ENCODE peak calls at places on chromosome 11, in six cellular contexts. A is A549; N is CD8-positive, alpha-beta memory T cell; O is ovary; P is heart right ventricle; T is lower lobe of right lung. S is an unnamed sample.

GRCh38 chr11:27902981-27903624 is 202.8 kb upstream of the BDNF start:
- DNase-seq in P (no peak), N (no peak), O (no peak), A (no peak), T (no peak), S (no peak)

GRCh38 chr11:95968585-95968984 is 44.7 kb upstream of the MTMR2 start:
- DNase-seq in A (no peak), O (no peak), P (no peak), N (no peak), T (no peak), S (no peak)

GRCh38 chr11:120563698-120564572 is 52.4 kb downstream of the GRIK4 start:
- DNase-seq in O (peak), T (no peak), N (no peak), P (peak), A (no peak), S (peak)

GRCh38 chr11:19511413-19512183 is 201.0 kb upstream of the NAV2 start:
- DNase-seq in N (no peak), T (peak), O (no peak), P (peak), A (no peak), S (peak)

GRCh38 chr11:3880724-3881123 is 25.3 kb downstream of the STIM1 start:
- DNase-seq in O (no peak), P (no peak), T (no peak), N (no peak), A (no peak), S (no peak)

GRCh38 chr11:61777234-61778090 is 14.9 kb downstream of the TMEM258 start:
- DNase-seq in P (peak), T (no peak), O (peak), N (peak), A (no peak), S (peak)

GRCh38 chr11:22728600-22729394 is 62.4 kb downstream of the GAS2 start:
- DNase-seq in T (no peak), O (no peak), A (no peak), N (no peak), P (no peak), S (no peak)

GRCh38 chr11:84273541-84273940 is 987.4 kb upstream of the CCDC90B start:
- DNase-seq in N (no peak), P (no peak), A (no peak), O (no peak), T (no peak), S (no peak)

GRCh38 chr11:14018441-14018840 is 55.9 kb downstream of the SPON1 start:
- DNase-seq in P (no peak), T (no peak), A (no peak), N (no peak), O (no peak), S (no peak)

GRCh38 chr11:8656291-8656690 is 26.2 kb downstream of the TRIM66 start:
- DNase-seq in P (no peak), O (no peak), T (no peak), N (no peak), A (no peak), S (no peak)

GRCh38 chr11:17720796-17721171 is 1.4 kb downstream of the MYOD1 start:
- DNase-seq in O (no peak), T (no peak), N (no peak), A (no peak), P (no peak), S (no peak)

GRCh38 chr11:46315033-46315738 is 32.1 kb upstream of the DGKZ start:
- DNase-seq in A (peak), P (peak), N (peak), T (no peak), O (peak), S (peak)

GRCh38 chr11:12249590-12250260 is 127.6 kb upstream of the PARVA start:
- DNase-seq in A (no peak), T (no peak), N (no peak), P (no peak), O (peak), S (no peak)

DNA sequence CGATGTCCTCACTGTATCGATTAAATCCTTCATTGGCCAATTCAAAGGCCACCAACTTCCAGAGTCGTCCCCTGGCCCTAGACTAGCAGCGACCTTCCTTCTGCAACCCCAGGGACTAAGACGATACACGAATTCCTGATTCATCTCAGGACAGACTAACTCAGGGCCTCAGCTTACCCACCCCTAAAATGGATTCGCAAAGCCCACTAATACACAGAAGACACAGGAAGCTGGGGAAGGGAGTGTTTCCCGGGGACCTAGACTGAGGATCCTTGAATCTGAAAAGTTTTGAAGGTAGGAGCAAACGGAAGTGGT is 509 bp downstream of the LAMTOR1 start:
- DNase-seq in P (no peak), A (no peak), O (no peak), T (no peak), N (no peak), S (no peak)
- H3K27ac ChIP-seq in P (peak), A (peak), O (peak), T (peak), N (peak), S (peak)

GRCh38 chr11:103586756-103587155 is 449.7 kb upstream of the DDI1 start:
- DNase-seq in N (no peak), P (no peak), O (no peak), A (no peak), T (no peak), S (no peak)
- H3K27ac ChIP-seq in N (no peak), P (no peak), O (no peak), A (no peak), T (no peak), S (no peak)

GRCh38 chr11:10317776-10318526 is 13.1 kb downstream of the ADM start:
- DNase-seq in A (no peak), T (no peak), O (no peak), N (no peak), P (no peak), S (no peak)

GRCh38 chr11:10319691-10320090 is 14.8 kb downstream of the ADM start:
- DNase-seq in N (no peak), A (no peak), T (no peak), P (no peak), O (no peak), S (no peak)

GRCh38 chr11:10320164-10320563 is 15.3 kb downstream of the ADM start:
- DNase-seq in T (no peak), O (no peak), A (no peak), N (no peak), P (no peak), S (no peak)

GRCh38 chr11:10317281-10317755 is 12.4 kb downstream of the ADM start:
- DNase-seq in T (no peak), N (no peak), A (no peak), P (no peak), O (peak), S (no peak)

DNA sequence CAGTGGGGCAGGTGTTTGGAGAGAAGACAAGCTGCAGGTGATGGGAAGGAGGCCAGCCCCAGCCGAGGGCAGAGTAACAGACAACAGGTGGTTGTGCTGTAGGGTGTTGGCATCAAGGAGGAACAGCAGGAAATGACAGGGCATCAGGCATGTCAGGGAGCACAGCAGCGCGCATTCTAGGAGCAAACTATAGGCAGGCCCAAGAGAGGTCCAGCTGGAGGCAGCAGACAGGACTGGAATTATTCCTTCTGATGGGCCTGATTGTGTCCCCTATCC is 13.6 kb downstream of the ADM start:
- DNase-seq in P (no peak), T (no peak), O (no peak), N (no peak), A (no peak), S (no peak)
- H3K27ac ChIP-seq in P (no peak), T (no peak), O (no peak), N (no peak), A (no peak), S (no peak)

DNA sequence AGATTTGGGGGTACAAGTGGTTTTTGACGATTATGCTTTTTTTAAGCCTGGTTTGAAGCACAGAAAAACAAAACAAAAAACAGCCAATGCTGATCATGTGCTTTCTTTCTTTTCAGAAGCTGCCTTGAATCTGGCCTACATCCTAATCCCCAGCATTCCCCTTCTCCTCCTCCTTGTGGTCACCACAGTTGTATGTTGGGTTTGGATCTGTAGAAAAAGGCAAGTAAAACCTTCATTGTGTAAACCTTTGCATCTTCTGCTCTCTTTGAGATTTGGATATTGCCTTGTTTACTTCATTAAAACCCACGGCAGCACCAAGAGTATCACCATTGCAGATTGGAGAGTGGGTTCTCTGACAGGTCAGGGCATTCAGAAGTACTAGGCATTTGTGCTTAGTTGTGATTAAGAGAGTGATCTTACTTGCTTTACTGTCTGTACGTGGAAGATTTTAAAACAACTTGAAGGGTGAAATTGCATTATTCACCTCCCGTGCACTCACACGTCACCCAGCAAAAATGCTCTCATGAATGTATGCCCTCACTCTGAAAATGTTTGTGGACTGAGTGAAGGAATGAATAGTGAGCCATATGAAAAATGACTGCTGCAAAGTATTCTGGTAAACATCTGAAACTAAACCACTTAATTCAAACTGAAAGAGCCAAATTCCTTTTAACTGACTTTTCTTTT is 17.0 kb downstream of the LAYN start:
- DNase-seq in N (no peak), T (no peak), O (no peak), P (no peak), A (no peak), S (no peak)
- H3K27ac ChIP-seq in N (no peak), T (peak), O (no peak), P (no peak), A (peak), S (no peak)

GRCh38 chr11:33377100-33377851 is 120.1 kb downstream of the HIPK3 start:
- DNase-seq in T (no peak), O (no peak), A (no peak), P (no peak), N (no peak), S (no peak)
- H3K27ac ChIP-seq in T (no peak), O (no peak), A (no peak), P (no peak), N (no peak), S (no peak)

DNA sequence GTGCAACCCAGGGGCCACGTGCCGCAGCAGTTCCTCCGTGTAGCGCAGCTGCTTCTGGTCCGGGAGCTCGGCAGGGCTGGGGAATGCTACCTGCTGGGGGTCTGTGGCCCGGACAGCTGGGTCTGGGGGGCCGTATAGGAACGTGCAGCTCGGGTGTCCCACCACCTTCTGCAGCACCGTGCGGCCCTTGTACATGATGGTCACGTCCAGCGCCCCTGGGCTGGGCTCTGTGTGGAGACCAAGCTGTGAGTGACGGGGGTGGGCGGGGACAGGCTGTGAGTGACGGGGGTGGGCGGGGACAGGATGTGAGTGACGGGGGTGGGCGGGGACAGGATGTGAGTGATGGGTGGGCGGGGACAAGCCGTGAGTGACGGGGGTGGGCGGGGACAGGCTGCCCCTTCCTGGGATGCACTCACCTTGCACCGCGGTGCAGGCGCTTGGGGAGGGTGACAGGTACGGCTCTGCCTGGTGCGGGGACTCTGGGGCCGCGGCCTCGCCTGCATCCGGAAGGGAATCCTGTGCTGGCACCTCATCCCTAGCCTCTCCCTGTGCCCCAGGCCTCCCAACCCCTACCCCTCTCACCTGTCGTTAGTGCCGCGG is 2.3 kb downstream of the IRF7 start:
- DNase-seq in A (peak), N (peak), T (peak), O (no peak), P (peak), S (peak)
- H3K27ac ChIP-seq in A (no peak), N (peak), T (peak), O (no peak), P (peak), S (peak)

GRCh38 chr11:45162916-45163879 is 16.8 kb downstream of the PRDM11 start:
- DNase-seq in N (no peak), T (no peak), A (no peak), O (no peak), P (no peak), S (no peak)
- H3K27ac ChIP-seq in N (no peak), T (no peak), A (no peak), O (peak), P (no peak), S (no peak)

GRCh38 chr11:131750692-131751091 is 380.3 kb downstream of the NTM start:
- DNase-seq in O (no peak), T (no peak), P (no peak), A (no peak), N (no peak), S (no peak)
- H3K27ac ChIP-seq in O (no peak), T (no peak), P (no peak), A (no peak), N (no peak), S (no peak)